ENCODE peak calls at places on chromosomes 4 and X, in seven cellular contexts. P is right lobe of liver, W is endothelial cell of umbilical vein, R is uterus, S is heart left ventricle, H is neuronal stem cell, M is IMR-90. I is an unnamed sample.

GRCh38 chr4:174120446-174121142 is 162.9 kb downstream of the FBXO8 start:
- DNase-seq in M (peak), H (peak), P (no peak), W (peak), S (peak), R (peak), I (peak)

GRCh38 chr4:87423313-87424031 is 1.1 kb downstream of the NUDT9 start:
- DNase-seq in P (no peak), H (no peak), M (no peak), S (no peak), W (peak), R (no peak), I (no peak)

GRCh38 chr4:52925531-52925968 is 63.4 kb downstream of the RASL11B start:
- DNase-seq in H (no peak), S (no peak), R (no peak), W (no peak), P (no peak), M (no peak), I (no peak)

GRCh38 chr4:23861897-23862296 is 27.9 kb downstream of the PPARGC1A start:
- DNase-seq in P (no peak), M (no peak), S (no peak), H (no peak), W (no peak), R (no peak), I (no peak)

GRCh38 chr4:12697970-12698369 is 786.2 kb downstream of the RAB28 start:
- DNase-seq in R (no peak), H (no peak), W (no peak), S (no peak), P (no peak), M (no peak), I (no peak)

GRCh38 chrX:38111196-38111595 is 104.8 kb downstream of the SYTL5 start:
- DNase-seq in S (no peak), M (no peak), H (no peak), W (no peak), R (no peak), P (no peak), I (no peak)

GRCh38 chr4:184617611-184618196 is 31.5 kb downstream of the CASP3 start:
- DNase-seq in W (no peak), S (peak), P (no peak), H (no peak), R (no peak), M (no peak), I (no peak)

GRCh38 chrX:40460926-40461325 is 119.8 kb upstream of the ATP6AP2 start:
- DNase-seq in P (no peak), H (no peak), M (no peak), R (no peak), W (no peak), S (no peak), I (no peak)

GRCh38 chrX:19554786-19555185 is 39.5 kb upstream of the MAP3K15 start:
- DNase-seq in H (no peak), R (no peak), W (no peak), S (no peak), P (no peak), M (peak), I (peak)

GRCh38 chr4:125735107-125735506 is 420.4 kb downstream of the FAT4 start:
- DNase-seq in W (peak), H (peak), R (no peak), S (peak), M (peak), P (no peak), I (peak)

GRCh38 chrX:26889574-26889973 is 573.6 kb downstream of the PPP4R3C start:
- DNase-seq in R (no peak), S (no peak), H (no peak), W (no peak), M (no peak), P (no peak), I (no peak)

GRCh38 chr4:21512351-21512750 is 436.2 kb downstream of the KCNIP4 start:
- DNase-seq in H (peak), M (peak), P (no peak), R (no peak), W (peak), S (no peak), I (peak)

GRCh38 chrX:115449742-115450141 is 111.2 kb upstream of the PLS3 start:
- DNase-seq in R (peak), W (peak), H (no peak), M (no peak), S (peak), P (peak), I (no peak)

GRCh38 chr4:3492741-3493719 is 29.9 kb downstream of the DOK7 start:
- DNase-seq in P (no peak), W (no peak), R (no peak), M (peak), H (no peak), S (no peak), I (peak)

GRCh38 chrX:69189972-69190371 is 24.7 kb upstream of the PJA1 start:
- DNase-seq in M (no peak), H (no peak), P (no peak), W (no peak), R (peak), S (no peak), I (no peak)

GRCh38 chr4:94695389-94695788 is 62.4 kb upstream of the BMPR1B start:
- DNase-seq in M (peak), P (no peak), W (no peak), H (no peak), R (no peak), S (no peak), I (no peak)

GRCh38 chr4:81468685-81469084 is 3.0 kb downstream of the RASGEF1B start:
- DNase-seq in W (no peak), P (no peak), R (no peak), M (no peak), H (no peak), S (no peak), I (no peak)
- H3K27ac ChIP-seq in W (no peak), P (peak), R (no peak), M (no peak), H (no peak), S (peak), I (no peak)

GRCh38 chr4:121062466-121062975 is 9.8 kb downstream of the NDNF start:
- DNase-seq in W (no peak), P (no peak), H (no peak), M (no peak), S (no peak), R (no peak), I (no peak)

GRCh38 chr4:121069419-121069818 is 2.9 kb downstream of the NDNF start:
- DNase-seq in W (no peak), P (no peak), H (no peak), R (no peak), M (no peak), S (no peak), I (no peak)

GRCh38 chr4:121061861-121062260 is 10.5 kb downstream of the NDNF start:
- DNase-seq in P (no peak), M (no peak), H (no peak), R (no peak), W (no peak), S (no peak), I (no peak)

GRCh38 chr4:121061215-121061614 is 11.1 kb downstream of the NDNF start:
- DNase-seq in S (no peak), M (no peak), P (no peak), H (no peak), W (no peak), R (no peak), I (no peak)

DNA sequence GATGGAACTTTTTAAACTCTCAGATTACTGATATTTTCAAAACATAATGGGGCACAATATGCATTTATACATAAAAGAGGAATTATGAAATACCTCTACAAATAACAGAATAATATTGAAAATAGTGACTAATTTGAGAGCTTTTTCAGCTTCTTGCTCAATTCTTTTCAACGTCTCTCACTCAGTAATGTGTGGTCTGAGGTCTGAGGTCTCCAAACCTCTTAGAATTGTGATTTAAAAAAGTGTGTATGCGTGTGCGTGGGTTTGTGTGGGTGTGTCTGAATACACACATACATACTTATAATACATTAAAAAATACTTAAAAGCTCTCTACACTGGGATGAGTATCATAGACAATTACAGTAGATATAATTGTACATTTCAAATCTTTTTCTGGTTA is 7.9 kb downstream of the NDNF start:
- DNase-seq in P (no peak), S (no peak), W (no peak), M (no peak), R (no peak), H (no peak), I (no peak)
- H3K27ac ChIP-seq in P (no peak), S (no peak), W (no peak), M (no peak), R (no peak), H (no peak), I (no peak)

GRCh38 chr4:18390655-18391369 is 369.3 kb upstream of the LCORL start:
- DNase-seq in H (no peak), W (no peak), P (no peak), R (no peak), M (no peak), S (no peak), I (no peak)
- H3K27ac ChIP-seq in H (peak), W (no peak), P (no peak), R (no peak), M (no peak), S (no peak), I (no peak)

GRCh38 chr4:113300384-113301011 is 251.0 kb downstream of the ANK2 start:
- DNase-seq in M (peak), P (no peak), S (peak), R (peak), W (peak), H (no peak), I (peak)
- H3K27ac ChIP-seq in M (no peak), P (no peak), S (peak), R (peak), W (no peak), H (peak), I (peak)

DNA sequence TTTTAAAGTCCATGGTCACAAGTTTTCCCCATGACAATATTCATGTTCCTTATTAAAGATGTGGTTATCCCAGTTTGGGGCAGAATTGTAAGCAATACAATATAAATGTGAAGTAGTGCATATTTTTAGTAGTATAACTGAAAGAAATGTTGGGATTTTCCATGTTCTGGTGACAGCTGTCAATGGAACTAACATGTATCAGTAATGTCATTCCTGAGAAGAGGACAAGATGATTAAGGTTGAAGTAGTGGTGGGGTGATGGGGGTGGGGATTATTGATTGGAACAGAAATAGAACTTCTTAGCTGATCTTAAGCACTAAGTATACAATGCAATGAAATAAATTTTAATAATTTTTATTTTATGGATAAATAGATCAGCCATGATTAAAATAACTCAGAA is 81.6 kb downstream of the PDHA2 start:
- DNase-seq in M (no peak), W (no peak), H (no peak), R (no peak), P (no peak), S (no peak), I (no peak)
- H3K27ac ChIP-seq in M (no peak), W (no peak), H (no peak), R (no peak), P (no peak), S (no peak), I (no peak)

GRCh38 chr4:17574206-17574605 is 2.8 kb upstream of the LAP3 start:
- DNase-seq in H (no peak), W (no peak), R (no peak), M (no peak), P (no peak), S (no peak), I (no peak)

GRCh38 chr4:17576932-17577659 is at the start of gene LAP3:
- DNase-seq in M (peak), P (peak), H (peak), W (peak), R (peak), S (peak), I (peak)

GRCh38 chr4:17577660-17578481 is 873 bp downstream of the LAP3 start:
- DNase-seq in M (peak), S (peak), W (no peak), P (peak), R (peak), H (no peak), I (peak)

GRCh38 chr4:17580969-17581368 is 4.0 kb downstream of the LAP3 start:
- DNase-seq in S (no peak), H (no peak), W (peak), R (no peak), M (peak), P (no peak), I (peak)

GRCh38 chr4:17578482-17578891 is 1.5 kb downstream of the LAP3 start:
- DNase-seq in S (no peak), H (no peak), P (no peak), R (no peak), M (peak), W (peak), I (no peak)
- H3K27ac ChIP-seq in S (peak), H (no peak), P (peak), R (peak), M (no peak), W (no peak), I (no peak)